ENCODE peak calls at places on chromosomes 6 and 20, in six cellular contexts. One of them, this sample, is unnamed.

GRCh38 chr6:11277275-11278206 is 45.1 kb upstream of the NEDD9 start:
- DNase-seq in heart right ventricle: no peak
- DNase-seq in uterus: no peak
- DNase-seq in foreskin fibroblast: peak; percentile 66
- DNase-seq in GM06990: peak; percentile 59
- DNase-seq in bronchial epithelial cell: peak; percentile 86
- DNase-seq in this sample: no peak

GRCh38 chr6:24995270-24995669 is 59.5 kb upstream of the RIPOR2 start:
- DNase-seq in bronchial epithelial cell: no peak
- DNase-seq in GM06990: no peak
- DNase-seq in heart right ventricle: no peak
- DNase-seq in foreskin fibroblast: no peak
- DNase-seq in uterus: no peak
- DNase-seq in this sample: no peak

GRCh38 chr6:1763411-1763810 is 153.7 kb downstream of the FOXC1 start:
- DNase-seq in GM06990: no peak
- DNase-seq in foreskin fibroblast: no peak
- DNase-seq in heart right ventricle: no peak
- DNase-seq in bronchial epithelial cell: peak; percentile 38
- DNase-seq in uterus: no peak
- DNase-seq in this sample: no peak

GRCh38 chr6:161694995-161695394 is 421.1 kb upstream of the AGPAT4 start:
- DNase-seq in heart right ventricle: no peak
- DNase-seq in uterus: no peak
- DNase-seq in foreskin fibroblast: no peak
- DNase-seq in bronchial epithelial cell: no peak
- DNase-seq in GM06990: no peak
- DNase-seq in this sample: no peak

GRCh38 chr20:3901028-3901746 is 12.0 kb downstream of the PANK2 start:
- DNase-seq in heart right ventricle: no peak
- DNase-seq in GM06990: no peak
- DNase-seq in uterus: no peak
- DNase-seq in foreskin fibroblast: no peak
- DNase-seq in bronchial epithelial cell: no peak
- DNase-seq in this sample: no peak

GRCh38 chr6:29924731-29925130 is 17.6 kb upstream of the HLA-A start:
- DNase-seq in foreskin fibroblast: no peak
- DNase-seq in GM06990: no peak
- DNase-seq in heart right ventricle: no peak
- DNase-seq in bronchial epithelial cell: peak; percentile 86
- DNase-seq in uterus: no peak
- DNase-seq in this sample: no peak

GRCh38 chr6:26295691-26296555 is 69.1 kb upstream of the BTN3A2 start:
- DNase-seq in uterus: no peak
- DNase-seq in heart right ventricle: no peak
- DNase-seq in foreskin fibroblast: peak; percentile 88
- DNase-seq in GM06990: no peak
- DNase-seq in bronchial epithelial cell: peak; percentile 96
- DNase-seq in this sample: peak; percentile 69

GRCh38 chr6:11208267-11208666 is 24.2 kb downstream of the NEDD9 start:
- DNase-seq in uterus: no peak
- DNase-seq in bronchial epithelial cell: no peak
- DNase-seq in heart right ventricle: no peak
- DNase-seq in foreskin fibroblast: no peak
- DNase-seq in GM06990: no peak
- DNase-seq in this sample: no peak

GRCh38 chr20:63087236-63087871 is 80.6 kb upstream of the BHLHE23 start:
- DNase-seq in uterus: no peak
- DNase-seq in heart right ventricle: no peak
- DNase-seq in bronchial epithelial cell: no peak
- DNase-seq in foreskin fibroblast: no peak
- DNase-seq in GM06990: no peak
- DNase-seq in this sample: no peak

GRCh38 chr6:85451586-85452306 is 1.9 kb downstream of the NT5E start:
- DNase-seq in bronchial epithelial cell: no peak
- DNase-seq in heart right ventricle: no peak
- DNase-seq in GM06990: no peak
- DNase-seq in uterus: no peak
- DNase-seq in foreskin fibroblast: no peak
- DNase-seq in this sample: no peak

GRCh38 chr6:13274707-13275434 is 53.5 kb downstream of the TBC1D7 start:
- DNase-seq in uterus: no peak
- DNase-seq in bronchial epithelial cell: no peak
- DNase-seq in foreskin fibroblast: no peak
- DNase-seq in heart right ventricle: no peak
- DNase-seq in GM06990: no peak
- DNase-seq in this sample: no peak

GRCh38 chr6:16436550-16436949 is 198.2 kb downstream of the GMPR start:
- DNase-seq in foreskin fibroblast: no peak
- DNase-seq in GM06990: no peak
- DNase-seq in heart right ventricle: no peak
- DNase-seq in uterus: no peak
- DNase-seq in bronchial epithelial cell: no peak
- DNase-seq in this sample: no peak

DNA sequence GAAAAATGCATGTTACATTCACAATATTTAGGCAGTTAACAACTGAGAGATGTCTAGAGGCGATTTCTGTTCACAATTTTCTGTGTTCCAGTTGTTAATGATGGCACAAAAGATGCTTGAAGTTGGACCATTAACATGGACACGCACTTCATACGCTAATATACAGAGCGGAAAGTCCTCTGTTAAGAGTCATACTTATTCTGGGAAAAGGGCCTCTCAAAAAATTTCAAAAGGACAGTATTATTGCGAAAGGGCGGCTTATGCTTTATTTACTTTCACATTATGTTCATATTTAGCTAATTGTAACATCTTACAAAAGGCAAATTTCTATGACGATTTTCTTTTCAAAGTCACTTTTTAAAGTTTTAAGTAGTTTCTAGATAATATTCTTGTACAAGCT is 62.5 kb downstream of the MAP7 start:
- DNase-seq in bronchial epithelial cell: peak; percentile 72
- DNase-seq in GM06990: no peak
- DNase-seq in heart right ventricle: no peak
- DNase-seq in foreskin fibroblast: peak; percentile 41
- DNase-seq in uterus: no peak
- DNase-seq in this sample: no peak
- H3K4me3 ChIP-seq in bronchial epithelial cell: no peak overlapping the region
- H3K4me3 ChIP-seq in GM06990: no peak overlapping the region
- H3K4me3 ChIP-seq in heart right ventricle: no peak overlapping the region
- H3K4me3 ChIP-seq in foreskin fibroblast: no peak overlapping the region
- H3K4me3 ChIP-seq in uterus: no peak overlapping the region
- H3K4me3 ChIP-seq in this sample: no peak overlapping the region

GRCh38 chr20:41398408-41398807 is 31.8 kb upstream of the EMILIN3 start:
- DNase-seq in uterus: peak; percentile 69
- DNase-seq in bronchial epithelial cell: no peak
- DNase-seq in heart right ventricle: peak; percentile 53
- DNase-seq in GM06990: no peak
- DNase-seq in foreskin fibroblast: peak; percentile 20
- DNase-seq in this sample: no peak
- TF ChIP-seq CTCF in uterus: no peak
- TF ChIP-seq CTCF in bronchial epithelial cell: no peak
- TF ChIP-seq CTCF in heart right ventricle: no peak
- TF ChIP-seq CTCF in GM06990: no peak
- TF ChIP-seq CTCF in foreskin fibroblast: no peak
- TF ChIP-seq CTCF in this sample: no peak

GRCh38 chr6:152952866-152953509 is 29.9 kb downstream of the FBXO5 start:
- DNase-seq in foreskin fibroblast: no peak
- DNase-seq in GM06990: no peak
- DNase-seq in heart right ventricle: no peak
- DNase-seq in uterus: no peak
- DNase-seq in bronchial epithelial cell: peak; percentile 55
- DNase-seq in this sample: peak; percentile 11
- H3K4me3 ChIP-seq in foreskin fibroblast: no peak overlapping the region
- H3K4me3 ChIP-seq in GM06990: no peak overlapping the region
- H3K4me3 ChIP-seq in heart right ventricle: no peak overlapping the region
- H3K4me3 ChIP-seq in uterus: no peak overlapping the region
- H3K4me3 ChIP-seq in bronchial epithelial cell: no peak overlapping the region
- H3K4me3 ChIP-seq in this sample: no peak overlapping the region

DNA sequence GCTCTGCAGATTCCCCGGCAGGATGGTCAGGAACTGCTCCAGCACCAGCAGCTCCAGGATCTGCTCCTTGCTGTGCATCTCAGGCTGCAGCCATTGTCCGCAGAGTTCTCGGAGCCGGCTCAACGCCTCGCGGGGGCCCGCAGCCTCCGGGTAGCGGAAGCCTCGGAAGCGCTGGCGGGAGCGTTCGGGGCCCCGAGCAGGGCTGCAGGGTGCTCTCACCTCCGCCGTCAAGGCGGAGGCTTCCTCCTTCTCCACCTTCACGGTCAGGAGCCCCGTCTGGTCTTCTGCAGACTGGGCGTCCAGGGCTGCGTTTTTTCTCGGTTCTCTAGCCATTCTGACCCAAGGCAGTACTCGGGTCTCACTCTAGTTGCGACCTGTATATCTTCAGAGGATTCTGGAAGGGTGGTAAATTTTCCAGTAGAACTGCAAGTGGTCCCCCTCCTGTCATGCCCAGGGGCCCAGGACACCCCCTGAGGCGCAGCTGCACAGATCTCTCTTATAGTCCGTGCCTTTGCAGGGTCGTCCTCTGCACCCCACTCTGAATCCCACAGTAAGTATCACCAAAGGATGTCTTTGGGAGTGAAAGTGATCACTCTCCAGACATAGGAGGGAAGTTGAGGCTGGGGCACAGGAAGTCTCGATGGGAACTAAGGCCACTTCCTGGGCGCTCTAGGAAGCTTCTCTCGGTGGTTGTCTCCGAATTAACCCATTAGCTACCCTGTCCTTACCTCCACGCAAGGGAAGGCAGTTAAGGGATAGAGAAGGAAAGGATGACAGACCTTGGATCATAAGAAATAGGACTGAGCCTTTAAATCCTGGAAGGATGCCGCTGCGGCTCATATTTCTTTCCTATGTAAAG is at the start of gene ZKSCAN4:
- DNase-seq in foreskin fibroblast: peak; percentile 86
- DNase-seq in bronchial epithelial cell: peak; percentile 78
- DNase-seq in GM06990: peak; percentile 70
- DNase-seq in heart right ventricle: peak; percentile 94
- DNase-seq in uterus: peak; percentile 81
- DNase-seq in this sample: peak; percentile 87
- TF ChIP-seq CTCF in foreskin fibroblast: no peak
- TF ChIP-seq CTCF in bronchial epithelial cell: no peak
- TF ChIP-seq CTCF in GM06990: no peak
- TF ChIP-seq CTCF in heart right ventricle: no peak
- TF ChIP-seq CTCF in uterus: no peak
- TF ChIP-seq CTCF in this sample: no peak

GRCh38 chr6:15434263-15434662 is 188.4 kb downstream of the JARID2 start:
- DNase-seq in foreskin fibroblast: no peak
- DNase-seq in heart right ventricle: no peak
- DNase-seq in bronchial epithelial cell: no peak
- DNase-seq in uterus: no peak
- DNase-seq in GM06990: no peak
- DNase-seq in this sample: no peak
- H3K4me3 ChIP-seq in foreskin fibroblast: no peak overlapping the region
- H3K4me3 ChIP-seq in heart right ventricle: no peak overlapping the region
- H3K4me3 ChIP-seq in bronchial epithelial cell: no peak overlapping the region
- H3K4me3 ChIP-seq in uterus: no peak overlapping the region
- H3K4me3 ChIP-seq in GM06990: no peak overlapping the region
- H3K4me3 ChIP-seq in this sample: no peak overlapping the region

GRCh38 chr6:121526282-121526681 is 90.8 kb downstream of the GJA1 start:
- DNase-seq in uterus: peak; percentile 59
- DNase-seq in GM06990: no peak
- DNase-seq in bronchial epithelial cell: no peak
- DNase-seq in heart right ventricle: no peak
- DNase-seq in foreskin fibroblast: no peak
- DNase-seq in this sample: no peak
- TF ChIP-seq CTCF in uterus: no peak
- TF ChIP-seq CTCF in GM06990: no peak
- TF ChIP-seq CTCF in bronchial epithelial cell: no peak
- TF ChIP-seq CTCF in heart right ventricle: no peak
- TF ChIP-seq CTCF in foreskin fibroblast: no peak
- TF ChIP-seq CTCF in this sample: no peak

DNA sequence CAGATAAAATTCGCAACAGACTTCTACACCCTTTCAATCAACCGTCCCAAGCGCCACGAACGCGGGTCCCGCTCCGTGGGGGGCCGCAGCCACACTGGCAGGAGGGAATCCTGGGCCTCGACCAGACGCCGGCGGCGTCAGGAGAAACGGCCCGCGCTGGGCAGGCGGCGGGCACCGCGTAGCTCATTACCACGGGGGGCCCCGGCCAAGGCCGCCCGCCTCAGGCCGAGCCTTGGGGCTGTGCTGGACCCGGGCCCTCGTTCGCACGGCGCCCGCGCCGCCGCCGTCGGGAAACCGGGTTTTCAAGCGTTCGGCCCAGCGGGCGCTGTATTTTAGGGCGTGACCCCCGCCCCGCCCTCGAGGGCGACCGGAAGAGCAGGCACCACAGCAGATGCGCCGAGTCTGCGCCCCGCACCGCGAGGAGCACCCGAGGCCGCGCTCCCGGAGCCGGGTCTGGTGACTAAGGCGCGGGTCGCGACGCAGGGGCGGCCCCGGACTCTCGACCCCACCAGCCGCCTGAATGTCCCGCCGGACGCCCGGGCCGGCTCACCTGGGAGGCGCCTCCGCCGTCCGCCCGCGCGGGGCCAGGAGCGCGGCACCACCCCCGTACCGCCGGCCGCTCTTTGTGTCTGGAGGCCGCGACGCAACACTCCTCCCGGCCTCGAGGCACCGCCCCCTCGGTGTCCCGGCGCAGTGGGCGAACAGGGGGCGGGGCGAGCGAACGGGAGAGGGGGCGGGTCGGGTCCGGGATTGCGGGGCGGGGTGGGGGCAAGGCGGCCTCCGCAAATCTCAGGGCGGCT is at the start of gene NINL:
- DNase-seq in GM06990: peak; percentile 16
- DNase-seq in bronchial epithelial cell: no peak
- DNase-seq in heart right ventricle: peak; percentile 48
- DNase-seq in foreskin fibroblast: peak; percentile 57
- DNase-seq in uterus: peak; percentile 55
- DNase-seq in this sample: no peak
- H3K4me3 ChIP-seq in GM06990: no peak within 1 kb of the TSS
- H3K4me3 ChIP-seq in bronchial epithelial cell: peak within 1 kb of the TSS; percentile 52
- H3K4me3 ChIP-seq in heart right ventricle: peak within 1 kb of the TSS; percentile 44
- H3K4me3 ChIP-seq in foreskin fibroblast: peak within 1 kb of the TSS; percentile 64
- H3K4me3 ChIP-seq in uterus: peak within 1 kb of the TSS; percentile 78
- H3K4me3 ChIP-seq in this sample: peak within 1 kb of the TSS; percentile 47

GRCh38 chr6:38161754-38162492 is 342.4 kb downstream of the ZFAND3 start:
- DNase-seq in bronchial epithelial cell: no peak
- DNase-seq in heart right ventricle: no peak
- DNase-seq in uterus: no peak
- DNase-seq in foreskin fibroblast: no peak
- DNase-seq in GM06990: no peak
- DNase-seq in this sample: no peak
- TF ChIP-seq CTCF in bronchial epithelial cell: no peak
- TF ChIP-seq CTCF in heart right ventricle: no peak
- TF ChIP-seq CTCF in uterus: no peak
- TF ChIP-seq CTCF in foreskin fibroblast: no peak
- TF ChIP-seq CTCF in GM06990: no peak
- TF ChIP-seq CTCF in this sample: no peak

GRCh38 chr6:35016417-35017221 is 124.5 kb downstream of the TCP11 start:
- DNase-seq in foreskin fibroblast: peak; percentile 48
- DNase-seq in uterus: peak; percentile 65
- DNase-seq in heart right ventricle: peak; percentile 66
- DNase-seq in bronchial epithelial cell: no peak
- DNase-seq in GM06990: no peak
- DNase-seq in this sample: no peak
- H3K4me3 ChIP-seq in foreskin fibroblast: peak overlapping the region; percentile 23
- H3K4me3 ChIP-seq in uterus: peak overlapping the region; percentile 41
- H3K4me3 ChIP-seq in heart right ventricle: peak overlapping the region; percentile 37
- H3K4me3 ChIP-seq in bronchial epithelial cell: no peak overlapping the region
- H3K4me3 ChIP-seq in GM06990: no peak overlapping the region
- H3K4me3 ChIP-seq in this sample: no peak overlapping the region